ENCODE peak calls at places on chromosomes 6 and 20, in seven cellular contexts. Z is fibroblast of the aortic adventitia, R is brain microvascular endothelial cell, G is A549, K is upper lobe of right lung, A is epithelial cell of esophagus, T is astrocyte of the cerebellum. V is an unnamed sample.

GRCh38 chr6:160348552-160349441 is 619 bp downstream of the SLC22A3 start:
- DNase-seq in Z (peak; percentile 17), R (no peak), G (peak; percentile 44), K (peak; percentile 85), A (peak; percentile 47), T (peak; percentile 6), V (peak; percentile 34)

GRCh38 chr6:121158438-121158837 is 175.8 kb downstream of the TBC1D32 start:
- DNase-seq in Z (peak; percentile 10), R (no peak), G (no peak), K (no peak), A (no peak), T (no peak), V (no peak)

GRCh38 chr6:33610057-33610456 is 11.1 kb upstream of the ITPR3 start:
- DNase-seq in Z (no peak), R (no peak), G (no peak), K (no peak), A (no peak), T (no peak), V (no peak)

GRCh38 chr6:116218866-116219265 is 35.0 kb downstream of the TSPYL4 start:
- DNase-seq in Z (no peak), R (no peak), G (no peak), K (no peak), A (no peak), T (no peak), V (no peak)

GRCh38 chr6:33993653-33994052 is 152.2 kb downstream of the GRM4 start:
- DNase-seq in Z (no peak), R (no peak), G (no peak), K (no peak), A (no peak), T (no peak), V (no peak)

GRCh38 chr20:64079273-64080012 is at the start of gene RGS19:
- DNase-seq in Z (peak; percentile 55), R (no peak), G (peak; percentile 72), K (peak; percentile 92), A (peak; percentile 56), T (no peak), V (peak; percentile 68)

GRCh38 chr6:32565511-32565910 is 24.1 kb downstream of the HLA-DRB1 start:
- DNase-seq in Z (no peak), R (no peak), G (no peak), K (no peak), A (no peak), T (no peak), V (no peak)

GRCh38 chr6:63503199-63503598 is 69.1 kb upstream of the LOC128125822 start:
- DNase-seq in Z (no peak), R (no peak), G (no peak), K (no peak), A (no peak), T (no peak), V (no peak)

GRCh38 chr20:37095108-37095608 is 639 bp downstream of the RBL1 start:
- DNase-seq in Z (peak; percentile 10), R (no peak), G (peak; percentile 35), K (no peak), A (no peak), T (no peak), V (peak; percentile 7)

GRCh38 chr6:146433881-146434741 is 109.5 kb upstream of the RAB32 start:
- DNase-seq in Z (peak; percentile 22), R (no peak), G (no peak), K (peak; percentile 65), A (peak; percentile 47), T (no peak), V (no peak)

GRCh38 chr20:25378189-25378883 is 12.3 kb downstream of the ABHD12 start:
- DNase-seq in Z (no peak), R (no peak), G (no peak), K (no peak), A (no peak), T (no peak), V (no peak)

GRCh38 chr6:46985943-46986342 is 56.2 kb downstream of the ADGRF1 start:
- DNase-seq in Z (peak; percentile 27), R (peak; percentile 43), G (no peak), K (no peak), A (peak; percentile 55), T (no peak), V (no peak)

GRCh38 chr6:35943390-35943789 is 22.5 kb upstream of the SRPK1 start:
- DNase-seq in Z (no peak), R (no peak), G (no peak), K (no peak), A (no peak), T (no peak), V (no peak)

GRCh38 chr20:12566596-12566995 is 442.2 kb upstream of the SPTLC3 start:
- DNase-seq in Z (no peak), R (no peak), G (no peak), K (no peak), A (no peak), T (no peak), V (no peak)

GRCh38 chr6:118134257-118134656 is 227.2 kb downstream of the SLC35F1 start:
- DNase-seq in Z (no peak), R (no peak), G (no peak), K (no peak), A (no peak), T (no peak), V (no peak)

GRCh38 chr6:165439928-165440554 is 130.6 kb upstream of the C6orf118 start:
- DNase-seq in Z (peak; percentile 85), R (no peak), G (peak; percentile 69), K (no peak), A (peak; percentile 76), T (peak; percentile 74), V (peak; percentile 74)

GRCh38 chr6:150069707-150070106 is 786 bp upstream of the ULBP3 start:
- DNase-seq in Z (no peak), R (no peak), G (no peak), K (no peak), A (no peak), T (no peak), V (no peak)

GRCh38 chr6:28410767-28411166 is 11.2 kb upstream of the ZSCAN12 start:
- DNase-seq in Z (no peak), R (no peak), G (no peak), K (no peak), A (no peak), T (no peak), V (no peak)

GRCh38 chr6:90068264-90068663 is 174.0 kb downstream of the GJA10 start:
- DNase-seq in Z (no peak), R (peak; percentile 76), G (peak; percentile 7), K (no peak), A (peak; percentile 68), T (peak; percentile 32), V (peak; percentile 70)

GRCh38 chr20:47137231-47137865 is 219.2 kb downstream of the ZMYND8 start:
- DNase-seq in Z (no peak), R (no peak), G (no peak), K (no peak), A (no peak), T (no peak), V (peak; percentile 48)

GRCh38 chr20:4542270-4542669 is 179.4 kb upstream of the PRND start:
- DNase-seq in Z (no peak), R (no peak), G (no peak), K (no peak), A (peak; percentile 70), T (no peak), V (no peak)

GRCh38 chr20:21640556-21640955 is 64.9 kb upstream of the PAX1 start:
- DNase-seq in Z (no peak), R (no peak), G (peak; percentile 52), K (no peak), A (peak; percentile 24), T (no peak), V (no peak)

GRCh38 chr6:161318456-161318855 is 44.6 kb upstream of the AGPAT4 start:
- DNase-seq in Z (no peak), R (no peak), G (no peak), K (no peak), A (no peak), T (no peak), V (no peak)

GRCh38 chr20:53581444-53582311 is 12.0 kb downstream of the ZNF217 start:
- DNase-seq in Z (no peak), R (no peak), G (no peak), K (peak; percentile 63), A (no peak), T (no peak), V (no peak)
- H3K4me3 ChIP-seq in Z (no peak overlapping the region), R (no peak overlapping the region), G (no peak overlapping the region), K (peak overlapping the region; percentile 20), A (no peak overlapping the region), T (no peak overlapping the region), V (no peak overlapping the region)

GRCh38 chr6:38034269-38034914 is 214.9 kb downstream of the ZFAND3 start:
- DNase-seq in Z (peak; percentile 74), R (peak; percentile 35), G (peak; percentile 35), K (no peak), A (peak; percentile 54), T (peak; percentile 57), V (peak; percentile 64)
- TF ChIP-seq CTCF in Z (peak; percentile 67), R (peak; percentile 73), G (peak; percentile 58), K (peak; percentile 49), A (peak; percentile 67), T (peak; percentile 74), V (peak; percentile 69)

DNA sequence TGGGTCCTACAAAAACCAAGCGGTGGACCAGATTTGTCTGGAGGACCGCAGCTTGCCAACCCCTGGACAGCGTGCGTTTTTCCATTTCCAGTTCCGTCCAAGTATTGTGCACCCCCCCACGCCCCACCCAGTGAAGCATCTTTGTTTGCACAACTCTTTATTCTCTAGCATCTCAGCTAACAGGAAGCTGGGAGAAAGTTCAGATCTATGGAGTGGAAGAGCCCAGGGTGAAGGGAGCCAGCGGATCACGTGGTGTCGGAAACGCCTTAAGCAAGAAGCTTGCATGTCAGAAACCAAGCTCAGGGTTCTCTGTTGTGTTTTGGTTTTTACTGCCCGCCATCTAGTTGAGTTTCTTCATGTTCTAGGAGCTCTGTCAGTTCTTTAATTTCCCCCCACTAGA is 29.9 kb downstream of the ARID1B start:
- DNase-seq in Z (peak; percentile 35), R (no peak), G (no peak), K (no peak), A (no peak), T (no peak), V (no peak)
- H3K4me3 ChIP-seq in Z (no peak overlapping the region), R (no peak overlapping the region), G (no peak overlapping the region), K (no peak overlapping the region), A (no peak overlapping the region), T (no peak overlapping the region), V (no peak overlapping the region)

GRCh38 chr20:34709836-34710567 is 5.9 kb downstream of the TP53INP2 start:
- DNase-seq in Z (peak; percentile 44), R (peak; percentile 45), G (no peak), K (peak; percentile 92), A (peak; percentile 67), T (no peak), V (peak; percentile 71)
- TF ChIP-seq CTCF in Z (no peak), R (peak; percentile 40), G (peak; percentile 78), K (peak; percentile 32), A (peak; percentile 24), T (no peak), V (no peak)

GRCh38 chr20:24109537-24109936 is 121.0 kb upstream of the GGTLC1 start:
- DNase-seq in Z (no peak), R (no peak), G (no peak), K (no peak), A (no peak), T (no peak), V (no peak)
- H3K4me3 ChIP-seq in Z (no peak overlapping the region), R (no peak overlapping the region), G (no peak overlapping the region), K (no peak overlapping the region), A (no peak overlapping the region), T (no peak overlapping the region), V (no peak overlapping the region)

DNA sequence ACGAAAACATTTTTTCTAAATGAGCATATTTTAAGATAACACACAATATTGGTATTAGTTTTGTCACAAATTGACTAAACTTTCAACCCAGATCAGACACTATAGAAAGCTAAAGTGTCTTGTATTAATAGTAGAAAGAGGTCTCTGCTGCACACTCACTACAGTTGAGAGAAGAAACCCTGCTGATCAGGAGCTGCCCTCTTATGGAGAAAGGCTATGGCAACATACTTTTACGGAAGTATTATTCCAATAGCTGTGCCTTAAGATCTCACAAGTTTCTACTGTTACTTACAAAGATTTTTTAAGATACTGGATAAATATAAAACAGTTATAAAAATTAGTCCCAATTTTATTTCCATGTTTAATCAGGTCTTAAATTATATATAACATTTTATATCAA is 155.7 kb downstream of the RIMS1 start:
- DNase-seq in Z (peak; percentile 0), R (no peak), G (no peak), K (no peak), A (peak; percentile 29), T (no peak), V (peak; percentile 1)
- TF ChIP-seq CTCF in Z (no peak), R (peak; percentile 48), G (no peak), K (peak; percentile 17), A (peak; percentile 39), T (peak; percentile 36), V (peak; percentile 10)